ENCODE peak calls at places on chromosomes 12 and 14, in seven cellular contexts. T, F, Y, N, O, Q and U are unnamed samples.

GRCh38 chr12:78157199-78157598 is 326.5 kb downstream of the NAV3 start:
- DNase-seq in T (no peak), F (no peak), Y (no peak), N (no peak), O (no peak), Q (peak), U (no peak)

GRCh38 chr12:67759829-67760228 is 111.3 kb downstream of the DYRK2 start:
- DNase-seq in T (no peak), F (no peak), Y (no peak), N (no peak), O (no peak), Q (no peak), U (no peak)

GRCh38 chr12:54940695-54941315 is 43.8 kb downstream of the TESPA1 start:
- DNase-seq in T (no peak), F (no peak), Y (no peak), N (no peak), O (no peak), Q (no peak), U (no peak)

GRCh38 chr12:4203772-4204376 is 69.7 kb upstream of the CCND2 start:
- DNase-seq in T (peak), F (no peak), Y (no peak), N (no peak), O (no peak), Q (no peak), U (no peak)

GRCh38 chr14:103627073-103628025 is 1.7 kb upstream of the KLC1 start:
- DNase-seq in T (no peak), F (no peak), Y (no peak), N (no peak), O (no peak), Q (no peak), U (no peak)

GRCh38 chr12:68846811-68847210 is 38.8 kb downstream of the MDM2 start:
- DNase-seq in T (no peak), F (no peak), Y (no peak), N (no peak), O (no peak), Q (no peak), U (no peak)

GRCh38 chr12:85617307-85618091 is 218.7 kb downstream of the RASSF9 start:
- DNase-seq in T (no peak), F (no peak), Y (no peak), N (no peak), O (no peak), Q (no peak), U (no peak)

GRCh38 chr14:24915958-24916595 is 133.9 kb downstream of the STXBP6 start:
- DNase-seq in T (no peak), F (no peak), Y (no peak), N (no peak), O (no peak), Q (no peak), U (no peak)

GRCh38 chr14:100540926-100541620 is 46.1 kb downstream of the BEGAIN start:
- DNase-seq in T (no peak), F (no peak), Y (no peak), N (no peak), O (no peak), Q (no peak), U (no peak)

GRCh38 chr12:94289551-94290312 is 141.4 kb downstream of the PLXNC1 start:
- DNase-seq in T (no peak), F (peak), Y (no peak), N (no peak), O (no peak), Q (peak), U (no peak)

GRCh38 chr12:2615665-2616387 is 178.9 kb upstream of the FKBP4 start:
- DNase-seq in T (peak), F (peak), Y (no peak), N (no peak), O (no peak), Q (no peak), U (no peak)

GRCh38 chr12:124457287-124458219 is 109.9 kb downstream of the NCOR2 start:
- DNase-seq in T (no peak), F (peak), Y (peak), N (no peak), O (no peak), Q (no peak), U (peak)

GRCh38 chr14:39456702-39457250 is 24.5 kb upstream of the FBXO33 start:
- DNase-seq in T (no peak), F (no peak), Y (no peak), N (no peak), O (no peak), Q (no peak), U (no peak)

GRCh38 chr12:86264451-86265328 is 8.5 kb upstream of the MGAT4C start:
- DNase-seq in T (peak), F (no peak), Y (no peak), N (peak), O (no peak), Q (peak), U (no peak)

GRCh38 chr14:51869426-51870113 is 9.2 kb downstream of the GNG2 start:
- DNase-seq in T (no peak), F (no peak), Y (peak), N (no peak), O (no peak), Q (no peak), U (no peak)

GRCh38 chr14:72780771-72781170 is 113.1 kb downstream of the DPF3 start:
- DNase-seq in T (no peak), F (peak), Y (no peak), N (no peak), O (no peak), Q (no peak), U (no peak)

GRCh38 chr14:51095854-51096823 is 1.2 kb upstream of the TRIM9 start:
- DNase-seq in T (peak), F (peak), Y (no peak), N (no peak), O (no peak), Q (peak), U (peak)

GRCh38 chr14:37720131-37720530 is 124.7 kb downstream of the TTC6 start:
- DNase-seq in T (no peak), F (no peak), Y (no peak), N (no peak), O (no peak), Q (peak), U (no peak)

GRCh38 chr12:130633771-130634170 is 82.3 kb downstream of the RIMBP2 start:
- DNase-seq in T (peak), F (no peak), Y (no peak), N (peak), O (no peak), Q (no peak), U (no peak)

GRCh38 chr14:55302367-55302766 is 31.1 kb downstream of the FBXO34 start:
- DNase-seq in T (no peak), F (no peak), Y (no peak), N (no peak), O (no peak), Q (no peak), U (no peak)

GRCh38 chr14:56585461-56586084 is 6.0 kb downstream of the TMEM260 start:
- DNase-seq in T (no peak), F (no peak), Y (no peak), N (no peak), O (no peak), Q (no peak), U (no peak)

GRCh38 chr14:54893151-54893760 is 9.4 kb downstream of the GCH1 start:
- DNase-seq in T (no peak), F (peak), Y (no peak), N (no peak), O (peak), Q (peak), U (no peak)

GRCh38 chr12:54479421-54479820 is 6.0 kb upstream of the GTSF1 start:
- DNase-seq in T (no peak), F (peak), Y (no peak), N (no peak), O (no peak), Q (no peak), U (no peak)

GRCh38 chr14:92951912-92952471 is 29.0 kb downstream of the CHGA start:
- DNase-seq in T (peak), F (peak), Y (peak), N (peak), O (peak), Q (no peak), U (peak)

GRCh38 chr14:91732859-91733477 is 1.1 kb upstream of the CATSPERB start:
- DNase-seq in T (no peak), F (no peak), Y (no peak), N (no peak), O (no peak), Q (no peak), U (no peak)

GRCh38 chr12:31245822-31246469 is 80.0 kb downstream of the SINHCAF start:
- DNase-seq in T (peak), F (peak), Y (no peak), N (no peak), O (peak), Q (no peak), U (no peak)
- TF ChIP-seq CTCF in T (peak), F (peak), Y (no peak), N (no peak), O (peak), Q (peak), U (no peak)

DNA sequence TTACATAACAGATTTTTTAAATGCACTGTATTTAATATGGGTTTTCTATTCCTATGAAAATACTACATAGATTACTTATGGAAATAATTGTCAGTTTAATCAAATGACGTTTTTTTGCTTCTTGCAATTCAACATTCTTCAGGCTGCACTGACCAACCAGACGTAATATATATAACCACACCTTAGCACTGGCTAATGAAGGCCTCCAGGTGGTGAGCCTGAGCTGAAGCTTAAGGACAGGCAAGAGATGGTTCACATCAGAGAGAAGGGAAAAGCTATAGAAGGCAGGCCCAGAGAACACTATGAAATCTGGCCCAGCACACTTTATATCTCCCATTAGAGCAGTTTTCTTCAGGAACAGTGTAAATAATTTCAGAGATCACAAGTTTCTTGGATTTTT is 2.8 kb upstream of the MDGA2 start:
- DNase-seq in T (no peak), F (no peak), Y (no peak), N (no peak), O (no peak), Q (no peak), U (no peak)
- TF ChIP-seq CTCF in T (peak), F (no peak), Y (no peak), N (no peak), O (no peak), Q (peak), U (no peak)

GRCh38 chr12:72684491-72684890 is 412.3 kb downstream of the TRHDE start:
- DNase-seq in T (no peak), F (no peak), Y (no peak), N (no peak), O (no peak), Q (no peak), U (no peak)
- TF ChIP-seq CTCF in T (no peak), F (no peak), Y (no peak), N (no peak), O (no peak), Q (no peak), U (no peak)

GRCh38 chr14:59262717-59263469 is 74.4 kb downstream of the DAAM1 start:
- DNase-seq in T (no peak), F (no peak), Y (no peak), N (no peak), O (no peak), Q (no peak), U (no peak)
- TF ChIP-seq CTCF in T (peak), F (peak), Y (no peak), N (no peak), O (peak), Q (peak), U (no peak)

DNA sequence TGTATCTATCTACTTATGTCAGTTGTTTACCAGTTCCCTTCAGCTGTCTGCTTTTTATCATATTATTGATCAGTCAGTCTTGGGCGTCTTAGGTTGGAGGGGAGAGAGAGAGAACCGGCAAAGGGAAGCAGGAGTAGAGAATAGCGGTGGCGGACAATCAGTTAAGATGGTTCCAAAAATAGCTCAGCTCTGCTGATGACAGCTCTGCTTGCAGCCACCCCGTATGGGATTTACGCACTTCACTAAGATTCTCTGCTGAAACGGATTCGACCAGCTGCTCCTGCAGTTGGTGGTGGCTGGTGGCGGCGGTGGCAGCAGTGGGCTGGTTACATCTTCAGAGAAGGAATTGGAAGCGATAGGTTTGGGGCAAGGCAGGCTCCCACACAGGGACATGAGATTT is 664.9 kb downstream of the NRXN3 start:
- DNase-seq in T (no peak), F (no peak), Y (no peak), N (no peak), O (no peak), Q (no peak), U (no peak)
- TF ChIP-seq CTCF in T (no peak), F (no peak), Y (no peak), N (no peak), O (no peak), Q (no peak), U (no peak)

GRCh38 chr12:65282840-65283239 is 4.4 kb downstream of the MSRB3 start:
- DNase-seq in T (no peak), F (no peak), Y (no peak), N (no peak), O (no peak), Q (no peak), U (no peak)
- TF ChIP-seq CTCF in T (no peak), F (peak), Y (no peak), N (no peak), O (peak), Q (peak), U (no peak)

GRCh38 chr14:102159841-102160240 is 20.1 kb downstream of the WDR20 start:
- DNase-seq in T (no peak), F (no peak), Y (no peak), N (no peak), O (no peak), Q (no peak), U (no peak)

GRCh38 chr14:102158797-102159196 is 19.1 kb downstream of the WDR20 start:
- DNase-seq in T (no peak), F (no peak), Y (no peak), N (no peak), O (no peak), Q (no peak), U (no peak)

GRCh38 chr14:102154121-102154520 is 14.4 kb downstream of the WDR20 start:
- DNase-seq in T (no peak), F (no peak), Y (no peak), N (no peak), O (no peak), Q (no peak), U (no peak)

GRCh38 chr14:102155150-102155549 is 15.5 kb downstream of the WDR20 start:
- DNase-seq in T (no peak), F (peak), Y (no peak), N (no peak), O (no peak), Q (no peak), U (no peak)

DNA sequence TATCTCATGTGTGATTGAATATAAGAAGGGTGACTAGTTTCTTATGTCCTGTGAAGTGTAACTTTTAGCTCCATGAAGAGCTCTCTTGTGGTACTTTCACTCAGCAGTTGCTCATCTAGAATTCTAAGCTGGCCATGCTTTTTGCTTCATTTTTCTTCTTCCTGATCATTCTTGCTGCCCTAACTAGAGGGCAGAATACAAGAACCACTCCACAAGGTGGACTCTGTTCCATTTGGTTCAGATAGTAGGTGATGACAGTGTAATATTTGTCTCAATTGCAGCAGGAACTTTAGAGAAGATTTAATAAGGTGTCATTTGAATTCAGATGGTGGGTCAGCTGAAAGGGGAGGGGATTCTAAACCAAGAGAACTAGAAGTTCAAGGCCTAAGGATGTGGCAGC is 17.6 kb downstream of the WDR20 start:
- DNase-seq in T (no peak), F (no peak), Y (no peak), N (no peak), O (no peak), Q (no peak), U (no peak)
- TF ChIP-seq CTCF in T (no peak), F (no peak), Y (no peak), N (no peak), O (no peak), Q (no peak), U (no peak)

GRCh38 chr12:57738142-57738474 is 434 bp downstream of the AGAP2 start:
- DNase-seq in T (no peak), F (no peak), Y (no peak), N (no peak), O (no peak), Q (no peak), U (no peak)
- TF ChIP-seq CTCF in T (no peak), F (no peak), Y (no peak), N (no peak), O (no peak), Q (no peak), U (no peak)

GRCh38 chr12:121916719-121917118 is 1.7 kb upstream of the CFAP251 start:
- DNase-seq in T (peak), F (peak), Y (no peak), N (no peak), O (peak), Q (no peak), U (no peak)
- TF ChIP-seq CTCF in T (peak), F (peak), Y (no peak), N (no peak), O (peak), Q (peak), U (no peak)